ENCODE peak calls at places on chromosomes 1 and 21, in nine cellular contexts. One of them, this sample, is unnamed. For H3K4me1, the result is how much of the 10 kb centered on the place peaks cover.

GRCh38 chr1:119968601-119969000 is 72.3 kb upstream of the ADAM30 start:
- DNase-seq in CD4-positive, CD25-positive, alpha-beta regulatory T cell: no peak
- DNase-seq in PC-3: peak
- DNase-seq in tibial artery: no peak
- DNase-seq in A549: no peak
- DNase-seq in adrenal gland: no peak
- DNase-seq in CD8-positive, alpha-beta memory T cell: no peak
- DNase-seq in ascending aorta: no peak
- DNase-seq in astrocyte: no peak
- DNase-seq in this sample: no peak

GRCh38 chr1:242147096-242147976 is 148.4 kb upstream of the MAP1LC3C start:
- DNase-seq in ascending aorta: no peak
- DNase-seq in CD8-positive, alpha-beta memory T cell: no peak
- DNase-seq in tibial artery: no peak
- DNase-seq in A549: no peak
- DNase-seq in CD4-positive, CD25-positive, alpha-beta regulatory T cell: no peak
- DNase-seq in astrocyte: peak
- DNase-seq in adrenal gland: no peak
- DNase-seq in PC-3: peak
- DNase-seq in this sample: no peak

GRCh38 chr21:39774252-39774651 is 29.3 kb downstream of the IGSF5 start:
- DNase-seq in ascending aorta: no peak
- DNase-seq in adrenal gland: no peak
- DNase-seq in PC-3: no peak
- DNase-seq in CD8-positive, alpha-beta memory T cell: no peak
- DNase-seq in astrocyte: no peak
- DNase-seq in A549: no peak
- DNase-seq in tibial artery: no peak
- DNase-seq in CD4-positive, CD25-positive, alpha-beta regulatory T cell: no peak
- DNase-seq in this sample: no peak

GRCh38 chr1:234603221-234604204 is 6.5 kb downstream of the IRF2BP2 start:
- DNase-seq in PC-3: peak
- DNase-seq in CD8-positive, alpha-beta memory T cell: no peak
- DNase-seq in adrenal gland: no peak
- DNase-seq in tibial artery: no peak
- DNase-seq in CD4-positive, CD25-positive, alpha-beta regulatory T cell: no peak
- DNase-seq in A549: no peak
- DNase-seq in astrocyte: no peak
- DNase-seq in ascending aorta: no peak
- DNase-seq in this sample: no peak

GRCh38 chr1:161427733-161428516 is 60.2 kb upstream of the CFAP126 start:
- DNase-seq in astrocyte: peak
- DNase-seq in PC-3: no peak
- DNase-seq in ascending aorta: no peak
- DNase-seq in A549: peak
- DNase-seq in CD4-positive, CD25-positive, alpha-beta regulatory T cell: peak
- DNase-seq in adrenal gland: no peak
- DNase-seq in tibial artery: no peak
- DNase-seq in CD8-positive, alpha-beta memory T cell: no peak
- DNase-seq in this sample: no peak

GRCh38 chr21:44628707-44629391 is 2.0 kb downstream of the KRTAP10-9 start:
- DNase-seq in astrocyte: no peak
- DNase-seq in ascending aorta: no peak
- DNase-seq in tibial artery: no peak
- DNase-seq in adrenal gland: no peak
- DNase-seq in PC-3: no peak
- DNase-seq in CD4-positive, CD25-positive, alpha-beta regulatory T cell: no peak
- DNase-seq in CD8-positive, alpha-beta memory T cell: no peak
- DNase-seq in A549: no peak
- DNase-seq in this sample: no peak

GRCh38 chr1:178238722-178239510 is 145.0 kb downstream of the RASAL2 start:
- DNase-seq in astrocyte: peak
- DNase-seq in PC-3: peak
- DNase-seq in ascending aorta: no peak
- DNase-seq in CD4-positive, CD25-positive, alpha-beta regulatory T cell: no peak
- DNase-seq in adrenal gland: no peak
- DNase-seq in CD8-positive, alpha-beta memory T cell: no peak
- DNase-seq in A549: peak
- DNase-seq in tibial artery: no peak
- DNase-seq in this sample: no peak

GRCh38 chr1:93692983-93693591 is 11.4 kb upstream of the BCAR3 start:
- DNase-seq in ascending aorta: no peak
- DNase-seq in adrenal gland: no peak
- DNase-seq in tibial artery: no peak
- DNase-seq in A549: peak
- DNase-seq in CD4-positive, CD25-positive, alpha-beta regulatory T cell: no peak
- DNase-seq in astrocyte: peak
- DNase-seq in CD8-positive, alpha-beta memory T cell: no peak
- DNase-seq in PC-3: peak
- DNase-seq in this sample: no peak

GRCh38 chr1:234683856-234684632 is 74.1 kb upstream of the IRF2BP2 start:
- DNase-seq in CD4-positive, CD25-positive, alpha-beta regulatory T cell: no peak
- DNase-seq in ascending aorta: no peak
- DNase-seq in adrenal gland: peak
- DNase-seq in A549: peak
- DNase-seq in tibial artery: peak
- DNase-seq in CD8-positive, alpha-beta memory T cell: no peak
- DNase-seq in PC-3: peak
- DNase-seq in astrocyte: peak
- DNase-seq in this sample: peak

GRCh38 chr1:234781241-234782056 is 171.5 kb upstream of the IRF2BP2 start:
- DNase-seq in adrenal gland: no peak
- DNase-seq in PC-3: peak
- DNase-seq in astrocyte: no peak
- DNase-seq in ascending aorta: no peak
- DNase-seq in tibial artery: no peak
- DNase-seq in A549: peak
- DNase-seq in CD4-positive, CD25-positive, alpha-beta regulatory T cell: no peak
- DNase-seq in CD8-positive, alpha-beta memory T cell: no peak
- DNase-seq in this sample: no peak

GRCh38 chr1:52913537-52913936 is 8.0 kb downstream of the ECHDC2 start:
- DNase-seq in PC-3: no peak
- DNase-seq in adrenal gland: no peak
- DNase-seq in ascending aorta: no peak
- DNase-seq in CD4-positive, CD25-positive, alpha-beta regulatory T cell: no peak
- DNase-seq in astrocyte: no peak
- DNase-seq in CD8-positive, alpha-beta memory T cell: no peak
- DNase-seq in tibial artery: no peak
- DNase-seq in A549: no peak
- DNase-seq in this sample: no peak

GRCh38 chr1:186985889-186986491 is 157.2 kb downstream of the PLA2G4A start:
- DNase-seq in PC-3: peak
- DNase-seq in astrocyte: peak
- DNase-seq in A549: peak
- DNase-seq in adrenal gland: no peak
- DNase-seq in CD4-positive, CD25-positive, alpha-beta regulatory T cell: peak
- DNase-seq in tibial artery: no peak
- DNase-seq in ascending aorta: no peak
- DNase-seq in CD8-positive, alpha-beta memory T cell: no peak
- DNase-seq in this sample: no peak

GRCh38 chr1:177872563-177872900 is 97.3 kb downstream of the SEC16B start:
- DNase-seq in adrenal gland: no peak
- DNase-seq in tibial artery: no peak
- DNase-seq in astrocyte: no peak
- DNase-seq in A549: no peak
- DNase-seq in PC-3: no peak
- DNase-seq in ascending aorta: no peak
- DNase-seq in CD4-positive, CD25-positive, alpha-beta regulatory T cell: no peak
- DNase-seq in CD8-positive, alpha-beta memory T cell: no peak
- DNase-seq in this sample: no peak

GRCh38 chr1:164726235-164726634 is 167.3 kb downstream of the PBX1 start:
- DNase-seq in CD8-positive, alpha-beta memory T cell: no peak
- DNase-seq in astrocyte: peak
- DNase-seq in A549: no peak
- DNase-seq in ascending aorta: no peak
- DNase-seq in tibial artery: no peak
- DNase-seq in PC-3: peak
- DNase-seq in adrenal gland: no peak
- DNase-seq in CD4-positive, CD25-positive, alpha-beta regulatory T cell: no peak
- DNase-seq in this sample: no peak
- H3K27ac ChIP-seq in CD8-positive, alpha-beta memory T cell: no peak
- H3K27ac ChIP-seq in astrocyte: no peak
- H3K27ac ChIP-seq in A549: no peak
- H3K27ac ChIP-seq in ascending aorta: no peak
- H3K27ac ChIP-seq in tibial artery: no peak
- H3K27ac ChIP-seq in PC-3: no peak
- H3K27ac ChIP-seq in adrenal gland: no peak
- H3K27ac ChIP-seq in CD4-positive, CD25-positive, alpha-beta regulatory T cell: no peak
- H3K27ac ChIP-seq in this sample: peak

GRCh38 chr1:44808938-44809917 is 905 bp downstream of the BTBD19 start:
- DNase-seq in tibial artery: peak
- DNase-seq in astrocyte: peak
- DNase-seq in CD8-positive, alpha-beta memory T cell: peak
- DNase-seq in ascending aorta: peak
- DNase-seq in A549: no peak
- DNase-seq in CD4-positive, CD25-positive, alpha-beta regulatory T cell: peak
- DNase-seq in adrenal gland: peak
- DNase-seq in PC-3: no peak
- DNase-seq in this sample: peak

GRCh38 chr1:44810101-44810761 is 1.9 kb downstream of the BTBD19 start:
- DNase-seq in astrocyte: no peak
- DNase-seq in CD4-positive, CD25-positive, alpha-beta regulatory T cell: peak
- DNase-seq in ascending aorta: peak
- DNase-seq in A549: no peak
- DNase-seq in CD8-positive, alpha-beta memory T cell: peak
- DNase-seq in PC-3: peak
- DNase-seq in adrenal gland: peak
- DNase-seq in tibial artery: peak
- DNase-seq in this sample: no peak

GRCh38 chr1:44811714-44812151 is 3.4 kb downstream of the BTBD19 start:
- DNase-seq in A549: no peak
- DNase-seq in PC-3: no peak
- DNase-seq in adrenal gland: peak
- DNase-seq in astrocyte: peak
- DNase-seq in ascending aorta: no peak
- DNase-seq in CD4-positive, CD25-positive, alpha-beta regulatory T cell: no peak
- DNase-seq in tibial artery: peak
- DNase-seq in CD8-positive, alpha-beta memory T cell: peak
- DNase-seq in this sample: peak

GRCh38 chr1:44811234-44811633 is 2.9 kb downstream of the BTBD19 start:
- DNase-seq in ascending aorta: no peak
- DNase-seq in CD4-positive, CD25-positive, alpha-beta regulatory T cell: no peak
- DNase-seq in CD8-positive, alpha-beta memory T cell: no peak
- DNase-seq in PC-3: no peak
- DNase-seq in tibial artery: no peak
- DNase-seq in astrocyte: no peak
- DNase-seq in A549: no peak
- DNase-seq in adrenal gland: no peak
- DNase-seq in this sample: peak

DNA sequence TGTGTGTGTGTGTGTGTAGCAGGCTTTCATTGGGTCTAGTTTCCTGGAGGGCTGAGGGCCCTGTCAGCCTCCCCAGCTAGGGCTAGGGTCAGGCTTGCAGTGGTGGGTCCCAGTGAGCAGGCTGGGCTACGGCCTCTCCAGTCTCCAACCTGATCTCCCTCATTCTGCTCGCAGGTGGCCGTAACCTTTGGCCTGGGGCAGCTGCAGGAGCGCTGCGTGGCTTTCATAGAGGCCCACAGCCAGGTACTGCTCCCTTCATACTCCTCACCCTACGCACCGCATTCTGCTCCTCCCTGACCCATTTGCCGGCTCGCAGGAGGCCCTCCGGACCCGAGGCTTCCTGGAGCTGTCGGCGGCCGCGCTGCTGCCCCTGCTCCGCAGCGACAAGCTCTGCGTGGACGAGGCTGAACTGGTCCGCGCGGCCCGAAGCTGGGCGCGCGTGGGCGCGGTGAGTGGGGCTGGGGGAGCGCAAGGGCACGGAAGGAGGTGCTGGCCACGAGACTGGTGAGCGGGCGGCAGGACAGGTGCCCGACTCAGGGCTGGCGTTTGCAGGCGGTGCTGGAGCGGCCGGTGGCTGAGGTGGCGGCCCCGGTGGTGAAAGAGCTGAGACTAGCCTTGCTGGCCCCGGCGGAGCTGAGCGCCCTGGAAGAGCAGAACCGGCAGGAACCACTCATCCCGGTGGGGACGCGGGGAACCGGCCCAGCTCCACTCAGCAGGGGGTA is 4.7 kb downstream of the BTBD19 start:
- DNase-seq in CD8-positive, alpha-beta memory T cell: peak
- DNase-seq in ascending aorta: no peak
- DNase-seq in astrocyte: no peak
- DNase-seq in A549: no peak
- DNase-seq in CD4-positive, CD25-positive, alpha-beta regulatory T cell: no peak
- DNase-seq in tibial artery: peak
- DNase-seq in PC-3: no peak
- DNase-seq in adrenal gland: peak
- DNase-seq in this sample: no peak
- H3K4me1 ChIP-seq in CD8-positive, alpha-beta memory T cell: half or more
- H3K4me1 ChIP-seq in ascending aorta: under half
- H3K4me1 ChIP-seq in astrocyte: half or more
- H3K4me1 ChIP-seq in A549: half or more
- H3K4me1 ChIP-seq in CD4-positive, CD25-positive, alpha-beta regulatory T cell: half or more
- H3K4me1 ChIP-seq in tibial artery: under half
- H3K4me1 ChIP-seq in PC-3: under half
- H3K4me1 ChIP-seq in adrenal gland: half or more
- H3K4me1 ChIP-seq in this sample: under half

GRCh38 chr1:244154528-244154881 is 103.4 kb downstream of the ZBTB18 start:
- DNase-seq in CD8-positive, alpha-beta memory T cell: no peak
- DNase-seq in PC-3: no peak
- DNase-seq in CD4-positive, CD25-positive, alpha-beta regulatory T cell: no peak
- DNase-seq in ascending aorta: no peak
- DNase-seq in A549: no peak
- DNase-seq in adrenal gland: no peak
- DNase-seq in astrocyte: no peak
- DNase-seq in tibial artery: no peak
- DNase-seq in this sample: no peak
- H3K27ac ChIP-seq in CD8-positive, alpha-beta memory T cell: no peak
- H3K27ac ChIP-seq in PC-3: no peak
- H3K27ac ChIP-seq in CD4-positive, CD25-positive, alpha-beta regulatory T cell: no peak
- H3K27ac ChIP-seq in ascending aorta: no peak
- H3K27ac ChIP-seq in A549: no peak
- H3K27ac ChIP-seq in adrenal gland: no peak
- H3K27ac ChIP-seq in astrocyte: no peak
- H3K27ac ChIP-seq in tibial artery: no peak
- H3K27ac ChIP-seq in this sample: no peak

GRCh38 chr1:58813361-58813760 is 29.5 kb upstream of the JUN start:
- DNase-seq in CD8-positive, alpha-beta memory T cell: no peak
- DNase-seq in CD4-positive, CD25-positive, alpha-beta regulatory T cell: no peak
- DNase-seq in PC-3: no peak
- DNase-seq in adrenal gland: no peak
- DNase-seq in astrocyte: peak
- DNase-seq in tibial artery: no peak
- DNase-seq in A549: no peak
- DNase-seq in ascending aorta: no peak
- DNase-seq in this sample: no peak
- H3K4me1 ChIP-seq in CD8-positive, alpha-beta memory T cell: under half
- H3K4me1 ChIP-seq in CD4-positive, CD25-positive, alpha-beta regulatory T cell: under half
- H3K4me1 ChIP-seq in PC-3: half or more
- H3K4me1 ChIP-seq in adrenal gland: under half
- H3K4me1 ChIP-seq in astrocyte: half or more
- H3K4me1 ChIP-seq in tibial artery: under half
- H3K4me1 ChIP-seq in A549: under half
- H3K4me1 ChIP-seq in ascending aorta: under half
- H3K4me1 ChIP-seq in this sample: under half